ENCODE peak calls at places on chromosomes 11 and 22, in ten cellular contexts. K is tibial nerve, S is sigmoid colon, U is BJ, J is kidney epithelial cell, O is OCI-LY7, D is GM10248, N is stomach, T is WTC11, G is fibroblast of the aortic adventitia. H is an unnamed sample.
A peak's percentile ranks its signal among the peaks of the same experiment; 100 is the strongest.

GRCh38 chr22:27430799-27431480 is 370.6 kb downstream of the MN1 start:
- DNase-seq in K (no peak), S (no peak), U (no peak), J (no peak), O (no peak), D (no peak), N (no peak), T (no peak), G (no peak), H (no peak)

GRCh38 chr22:39117585-39118191 is 20.6 kb downstream of the APOBEC3H start:
- DNase-seq in K (no peak), S (peak; percentile 56), U (no peak), J (no peak), O (peak; percentile 84), D (peak; percentile 72), N (peak; percentile 70), T (peak; percentile 67), G (peak; percentile 64), H (no peak)

GRCh38 chr22:36325163-36326031 is 62.4 kb downstream of the MYH9 start:
- DNase-seq in K (no peak), S (peak; percentile 93), U (peak; percentile 66), J (no peak), O (no peak), D (no peak), N (peak; percentile 79), T (no peak), G (peak; percentile 99), H (no peak)

GRCh38 chr11:111941963-111942362 is 4.8 kb downstream of the DIXDC1 start:
- DNase-seq in K (no peak), S (no peak), U (no peak), J (no peak), O (no peak), D (no peak), N (no peak), T (no peak), G (no peak), H (no peak)

GRCh38 chr11:70026726-70027125 is 51.4 kb upstream of the ANO1 start:
- DNase-seq in K (no peak), S (no peak), U (no peak), J (no peak), O (no peak), D (no peak), N (no peak), T (no peak), G (no peak), H (peak; percentile 49)

GRCh38 chr11:34859496-34859895 is 56.7 kb downstream of the APIP start:
- DNase-seq in K (no peak), S (no peak), U (no peak), J (no peak), O (no peak), D (no peak), N (no peak), T (no peak), G (no peak), H (no peak)

GRCh38 chr11:86991341-86991740 is 36.1 kb upstream of the FZD4 start:
- DNase-seq in K (no peak), S (no peak), U (no peak), J (no peak), O (no peak), D (no peak), N (no peak), T (no peak), G (no peak), H (no peak)

GRCh38 chr11:16098827-16099226 is 257.5 kb downstream of the SOX6 start:
- DNase-seq in K (no peak), S (no peak), U (no peak), J (no peak), O (no peak), D (no peak), N (no peak), T (no peak), G (no peak), H (no peak)

GRCh38 chr11:45318516-45318915 is 32.4 kb upstream of the SYT13 start:
- DNase-seq in K (no peak), S (no peak), U (no peak), J (no peak), O (no peak), D (no peak), N (no peak), T (no peak), G (no peak), H (peak; percentile 22)
- TF ChIP-seq CTCF in K (no peak), S (no peak), U (no peak), J (no peak), O (no peak), D (no peak), N (no peak), T (no peak), G (no peak), H (no peak)

GRCh38 chr11:2414616-2415015 is 14.1 kb downstream of the TSSC4 start:
- DNase-seq in K (no peak), S (no peak), U (no peak), J (no peak), O (no peak), D (no peak), N (no peak), T (no peak), G (no peak), H (no peak)

GRCh38 chr11:2413735-2414579 is 13.4 kb downstream of the TSSC4 start:
- DNase-seq in K (no peak), S (no peak), U (no peak), J (no peak), O (no peak), D (no peak), N (no peak), T (no peak), G (no peak), H (no peak)

GRCh38 chr11:2415171-2415570 is 14.6 kb downstream of the TSSC4 start:
- DNase-seq in K (no peak), S (no peak), U (no peak), J (no peak), O (no peak), D (no peak), N (no peak), T (no peak), G (no peak), H (no peak)

GRCh38 chr11:2416765-2417164 is 16.2 kb downstream of the TSSC4 start:
- DNase-seq in K (no peak), S (no peak), U (no peak), J (no peak), O (no peak), D (no peak), N (no peak), T (no peak), G (no peak), H (no peak)

GRCh38 chr11:2415601-2416380 is 15.2 kb downstream of the TSSC4 start:
- DNase-seq in K (no peak), S (no peak), U (no peak), J (no peak), O (no peak), D (no peak), N (no peak), T (no peak), G (no peak), H (no peak)
- TF ChIP-seq CTCF in K (no peak), S (no peak), U (no peak), J (no peak), O (no peak), D (no peak), N (no peak), T (peak; percentile 24), G (no peak), H (no peak)

GRCh38 chr22:50302564-50302963 is 4.9 kb downstream of the PLXNB2 start:
- DNase-seq in K (no peak), S (no peak), U (no peak), J (no peak), O (no peak), D (no peak), N (peak; percentile 25), T (no peak), G (no peak), H (no peak)

GRCh38 chr22:50305393-50305657 is 2.1 kb downstream of the PLXNB2 start:
- DNase-seq in K (no peak), S (no peak), U (no peak), J (no peak), O (no peak), D (no peak), N (no peak), T (no peak), G (no peak), H (no peak)

GRCh38 chr22:50303515-50303847 is 4.0 kb downstream of the PLXNB2 start:
- DNase-seq in K (no peak), S (no peak), U (no peak), J (no peak), O (no peak), D (no peak), N (no peak), T (no peak), G (no peak), H (no peak)

GRCh38 chr22:50304528-50305392 is 2.7 kb downstream of the PLXNB2 start:
- DNase-seq in K (no peak), S (peak; percentile 80), U (no peak), J (no peak), O (no peak), D (no peak), N (peak; percentile 88), T (no peak), G (peak; percentile 60), H (no peak)

DNA sequence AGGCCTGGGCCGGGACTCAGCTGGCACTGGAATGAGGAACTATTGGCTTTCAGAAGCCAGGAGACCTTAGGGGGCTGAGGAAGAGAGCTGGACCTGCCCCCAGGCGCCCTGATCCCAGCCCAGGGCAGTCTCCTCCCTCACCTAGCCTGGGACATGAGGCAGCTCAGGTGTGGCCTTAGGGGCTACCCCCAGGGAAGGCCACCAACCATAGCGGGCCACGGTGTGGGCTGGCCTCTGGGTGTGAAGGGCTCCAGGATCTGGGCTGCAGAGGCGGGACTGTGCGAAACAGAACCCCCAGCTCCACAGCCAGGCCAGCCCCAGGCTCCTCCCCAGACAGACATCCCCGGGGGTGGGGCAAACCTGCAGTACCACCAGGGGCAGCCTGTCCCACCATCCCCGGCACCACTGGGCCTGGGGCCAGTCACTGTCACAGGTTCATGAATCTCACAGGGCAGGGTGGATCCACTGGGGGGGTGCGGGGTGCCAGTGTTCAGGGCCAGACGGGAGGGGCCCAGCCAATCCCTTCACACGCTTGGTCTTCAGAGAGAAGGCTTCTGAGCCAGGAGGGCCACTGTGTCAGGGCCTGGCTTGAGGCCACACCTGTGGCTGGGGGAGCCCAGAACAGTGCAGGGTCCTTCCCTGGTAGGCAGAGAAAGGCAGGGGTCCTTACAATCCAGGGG is 3.5 kb downstream of the PLXNB2 start:
- DNase-seq in K (no peak), S (peak; percentile 88), U (no peak), J (no peak), O (peak; percentile 38), D (peak; percentile 60), N (peak; percentile 79), T (peak; percentile 66), G (no peak), H (no peak)
- TF ChIP-seq CTCF in K (no peak), S (peak; percentile 28), U (peak; percentile 15), J (peak; percentile 5), O (peak; percentile 36), D (no peak), N (no peak), T (no peak), G (peak; percentile 3), H (no peak)

GRCh38 chr11:130146797-130147196 is 12.8 kb upstream of the ST14 start:
- DNase-seq in K (no peak), S (no peak), U (no peak), J (no peak), O (peak; percentile 78), D (no peak), N (no peak), T (no peak), G (no peak), H (no peak)

GRCh38 chr11:130145328-130145812 is 14.2 kb upstream of the ST14 start:
- DNase-seq in K (no peak), S (no peak), U (no peak), J (no peak), O (no peak), D (no peak), N (no peak), T (no peak), G (no peak), H (no peak)

GRCh38 chr11:130144721-130145327 is 14.8 kb upstream of the ST14 start:
- DNase-seq in K (no peak), S (no peak), U (no peak), J (no peak), O (no peak), D (no peak), N (no peak), T (no peak), G (no peak), H (no peak)

GRCh38 chr11:130144129-130144528 is 15.5 kb upstream of the ST14 start:
- DNase-seq in K (no peak), S (no peak), U (no peak), J (no peak), O (no peak), D (no peak), N (no peak), T (no peak), G (no peak), H (no peak)

GRCh38 chr11:130145975-130146776 is 13.4 kb upstream of the ST14 start:
- DNase-seq in K (no peak), S (no peak), U (no peak), J (peak; percentile 51), O (no peak), D (no peak), N (peak; percentile 82), T (peak; percentile 90), G (no peak), H (no peak)
- TF ChIP-seq CTCF in K (no peak), S (no peak), U (peak; percentile 22), J (peak; percentile 62), O (peak; percentile 64), D (peak; percentile 14), N (peak; percentile 18), T (no peak), G (peak; percentile 27), H (no peak)